ENCODE peak calls at places on chromosomes 11 and 22, in seven cellular contexts. I is CD8-positive, alpha-beta T cell; F is fibroblast of lung; Z is OCI-LY7; Y is right lobe of liver; A is CD4-positive, alpha-beta T cell; J is kidney. K is an unnamed sample.

GRCh38 chr11:116963813-116964212 is 126.4 kb upstream of the APOA1 start:
- DNase-seq in I (no peak), F (no peak), Z (no peak), Y (no peak), A (no peak), J (no peak), K (no peak)

GRCh38 chr11:76524461-76524860 is 79.6 kb downstream of the EMSY start:
- DNase-seq in I (no peak), F (peak; percentile 54), Z (no peak), Y (no peak), A (no peak), J (no peak), K (no peak)

GRCh38 chr11:134040386-134041297 is 28.2 kb upstream of the JAM3 start:
- DNase-seq in I (no peak), F (peak; percentile 90), Z (no peak), Y (peak; percentile 42), A (no peak), J (peak; percentile 46), K (no peak)

GRCh38 chr11:91527380-91528030 is 697.1 kb upstream of the FAT3 start:
- DNase-seq in I (no peak), F (no peak), Z (no peak), Y (no peak), A (no peak), J (no peak), K (peak; percentile 65)

GRCh38 chr22:17742528-17742902 is 31.8 kb downstream of the BID start:
- DNase-seq in I (peak; percentile 62), F (peak; percentile 61), Z (peak; percentile 87), Y (peak; percentile 84), A (peak; percentile 52), J (no peak), K (peak; percentile 98)

GRCh38 chr22:25876871-25877270 is 134.9 kb downstream of the MYO18B start:
- DNase-seq in I (no peak), F (no peak), Z (no peak), Y (no peak), A (no peak), J (no peak), K (no peak)

GRCh38 chr22:30017375-30017774 is 62.9 kb upstream of the HORMAD2 start:
- DNase-seq in I (no peak), F (peak; percentile 65), Z (no peak), Y (no peak), A (no peak), J (no peak), K (no peak)

GRCh38 chr22:50297510-50298265 is 9.8 kb downstream of the PLXNB2 start:
- DNase-seq in I (no peak), F (no peak), Z (no peak), Y (no peak), A (no peak), J (no peak), K (no peak)

GRCh38 chr22:27485842-27486241 is 315.7 kb downstream of the MN1 start:
- DNase-seq in I (no peak), F (no peak), Z (no peak), Y (no peak), A (no peak), J (no peak), K (no peak)

GRCh38 chr11:63813035-63813562 is at the start of gene SPINDOC:
- DNase-seq in I (peak; percentile 63), F (peak; percentile 64), Z (peak; percentile 84), Y (peak; percentile 81), A (peak; percentile 64), J (peak; percentile 91), K (peak; percentile 90)

GRCh38 chr11:111604392-111605009 is 2.3 kb downstream of the SIK2 start:
- DNase-seq in I (no peak), F (peak; percentile 33), Z (peak; percentile 67), Y (no peak), A (no peak), J (no peak), K (no peak)

GRCh38 chr22:28051787-28052356 is 132.8 kb upstream of the PITPNB start:
- DNase-seq in I (no peak), F (peak; percentile 51), Z (peak; percentile 29), Y (peak; percentile 62), A (peak; percentile 11), J (no peak), K (peak; percentile 94)

GRCh38 chr11:134524201-134524600 is 112.2 kb upstream of the B3GAT1 start:
- DNase-seq in I (no peak), F (no peak), Z (no peak), Y (peak; percentile 13), A (no peak), J (peak; percentile 39), K (no peak)

GRCh38 chr11:39385911-39386310 is 2073.5 kb downstream of the LRRC4C start:
- DNase-seq in I (no peak), F (no peak), Z (no peak), Y (no peak), A (no peak), J (no peak), K (no peak)

GRCh38 chr22:31474743-31475142 is 14.9 kb downstream of the EIF4ENIF1 start:
- DNase-seq in I (no peak), F (peak; percentile 69), Z (no peak), Y (no peak), A (no peak), J (no peak), K (no peak)

GRCh38 chr11:115555336-115556090 is 51.3 kb upstream of the CADM1 start:
- DNase-seq in I (no peak), F (peak; percentile 16), Z (no peak), Y (no peak), A (no peak), J (no peak), K (no peak)

GRCh38 chr11:93005239-93005638 is 35.8 kb downstream of the MTNR1B start:
- DNase-seq in I (no peak), F (peak; percentile 69), Z (no peak), Y (no peak), A (no peak), J (no peak), K (no peak)

GRCh38 chr22:45763236-45763624 is 91.6 kb downstream of the ATXN10 start:
- DNase-seq in I (no peak), F (no peak), Z (no peak), Y (no peak), A (no peak), J (no peak), K (peak; percentile 50)

GRCh38 chr11:118147502-118147901 is 5.1 kb downstream of the SCN4B start:
- DNase-seq in I (no peak), F (no peak), Z (no peak), Y (peak; percentile 17), A (no peak), J (no peak), K (no peak)

GRCh38 chr22:38973289-38974169 is 8.6 kb upstream of the APOBEC3B start:
- DNase-seq in I (peak; percentile 47), F (peak; percentile 16), Z (peak; percentile 75), Y (no peak), A (peak; percentile 50), J (no peak), K (peak; percentile 90)

GRCh38 chr11:2122907-2123627 is 16.1 kb downstream of the IGF2 start:
- DNase-seq in I (no peak), F (no peak), Z (no peak), Y (peak; percentile 60), A (no peak), J (no peak), K (no peak)

GRCh38 chr11:9567401-9567800 is 6.1 kb upstream of the WEE1 start:
- DNase-seq in I (no peak), F (no peak), Z (no peak), Y (no peak), A (no peak), J (no peak), K (no peak)

GRCh38 chr22:49951001-49951677 is 9.4 kb upstream of the PIM3 start:
- DNase-seq in I (no peak), F (no peak), Z (no peak), Y (no peak), A (no peak), J (peak; percentile 98), K (peak; percentile 57)

GRCh38 chr11:66184728-66185127 is 83.7 kb upstream of the RAB1B start:
- DNase-seq in I (no peak), F (no peak), Z (no peak), Y (no peak), A (no peak), J (no peak), K (no peak)

GRCh38 chr11:66188580-66188979 is 79.9 kb upstream of the RAB1B start:
- DNase-seq in I (no peak), F (peak; percentile 83), Z (no peak), Y (no peak), A (no peak), J (no peak), K (no peak)

GRCh38 chr11:66187453-66187852 is 81.0 kb upstream of the RAB1B start:
- DNase-seq in I (no peak), F (no peak), Z (no peak), Y (no peak), A (no peak), J (no peak), K (no peak)

GRCh38 chr11:66189031-66189745 is 79.3 kb upstream of the RAB1B start:
- DNase-seq in I (no peak), F (no peak), Z (no peak), Y (no peak), A (no peak), J (no peak), K (no peak)

DNA sequence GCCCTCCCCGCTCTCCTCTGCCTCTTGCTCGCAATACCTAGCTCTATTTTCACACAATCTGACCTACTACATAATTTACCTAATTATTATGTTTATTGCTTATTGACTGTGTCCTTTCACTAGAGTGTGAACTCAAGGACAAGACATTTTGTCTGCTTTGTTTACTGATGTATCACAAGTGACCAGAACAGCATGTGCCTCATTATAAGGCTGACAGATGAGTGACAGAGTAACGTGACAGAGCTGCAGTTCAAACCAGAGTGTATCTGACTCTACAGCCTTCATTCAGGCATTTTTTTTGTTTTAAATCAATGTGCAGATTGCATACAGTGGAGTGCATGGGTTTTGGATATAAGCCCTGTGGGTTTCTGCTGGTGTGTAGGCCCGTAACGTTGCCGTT is 82.0 kb upstream of the RAB1B start:
- DNase-seq in I (no peak), F (no peak), Z (no peak), Y (no peak), A (no peak), J (no peak), K (no peak)
- H3K9me3 ChIP-seq in I (no peaks in the 10 kb centered on the region), F (no peaks in the 10 kb centered on the region), Z (no peaks in the 10 kb centered on the region), Y (no peaks in the 10 kb centered on the region), A (no peaks in the 10 kb centered on the region), J (no peaks in the 10 kb centered on the region), K (peaks cover 19% of the 10 kb centered on the region)

GRCh38 chr11:30478923-30479322 is 107.2 kb downstream of the MPPED2 start:
- DNase-seq in I (no peak), F (no peak), Z (no peak), Y (no peak), A (no peak), J (peak; percentile 57), K (no peak)
- H3K27ac ChIP-seq in I (no peak overlapping the region), F (no peak overlapping the region), Z (no peak overlapping the region), Y (no peak overlapping the region), A (no peak overlapping the region), J (no peak overlapping the region), K (peak overlapping the region; percentile 14)

GRCh38 chr22:44318751-44319150 is 6.0 kb upstream of the SHISAL1 start:
- DNase-seq in I (no peak), F (no peak), Z (no peak), Y (no peak), A (no peak), J (no peak), K (no peak)
- H3K9me3 ChIP-seq in I (no peaks in the 10 kb centered on the region), F (no peaks in the 10 kb centered on the region), Z (no peaks in the 10 kb centered on the region), Y (no peaks in the 10 kb centered on the region), A (no peaks in the 10 kb centered on the region), J (no peaks in the 10 kb centered on the region), K (no peaks in the 10 kb centered on the region)

DNA sequence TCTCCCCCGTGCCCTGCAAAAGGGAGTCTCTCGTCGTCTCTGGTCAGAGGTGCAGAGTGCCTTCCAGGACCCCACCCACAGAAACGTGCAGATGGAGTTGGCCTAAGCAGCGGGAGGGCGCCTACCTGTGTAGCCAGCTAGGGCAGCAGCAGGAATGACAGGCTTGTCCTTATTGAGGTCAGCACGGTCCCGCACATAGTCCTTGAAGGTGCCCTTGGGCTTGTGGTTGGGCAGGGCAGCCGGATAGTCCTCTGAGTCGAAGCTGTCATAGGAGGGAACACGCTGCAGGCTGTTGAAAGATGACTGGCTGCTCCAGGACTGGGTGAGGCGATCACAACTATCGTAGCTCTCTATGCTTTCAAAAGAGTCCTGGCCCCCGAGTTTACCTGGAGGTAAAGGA is 107.3 kb downstream of the ETS1 start:
- DNase-seq in I (no peak), F (no peak), Z (no peak), Y (no peak), A (no peak), J (no peak), K (no peak)
- H3K27ac ChIP-seq in I (peak overlapping the region; percentile 42), F (peak overlapping the region; percentile 79), Z (peak overlapping the region; percentile 98), Y (no peak overlapping the region), A (peak overlapping the region; percentile 94), J (peak overlapping the region; percentile 64), K (no peak overlapping the region)